ENCODE peak calls at places on chromosomes 2 and 18, in six cellular contexts. One of them, this sample, is unnamed.

GRCh38 chr2:241363316-241363879 is 7.3 kb downstream of the FARP2 start:
- DNase-seq in kidney epithelial cell: no peak
- DNase-seq in sigmoid colon: no peak
- DNase-seq in OCI-LY7: no peak
- DNase-seq in GM23248: peak; percentile 39
- DNase-seq in right cardiac atrium: no peak
- DNase-seq in this sample: no peak

GRCh38 chr2:73895473-73895872 is 2.7 kb downstream of the ACTG2 start:
- DNase-seq in GM23248: no peak
- DNase-seq in kidney epithelial cell: no peak
- DNase-seq in OCI-LY7: no peak
- DNase-seq in right cardiac atrium: no peak
- DNase-seq in sigmoid colon: no peak
- DNase-seq in this sample: no peak

GRCh38 chr18:887716-888115 is 17.0 kb upstream of the ADCYAP1 start:
- DNase-seq in right cardiac atrium: no peak
- DNase-seq in OCI-LY7: no peak
- DNase-seq in GM23248: no peak
- DNase-seq in kidney epithelial cell: no peak
- DNase-seq in sigmoid colon: no peak
- DNase-seq in this sample: no peak

GRCh38 chr2:235098273-235098672 is 146.5 kb downstream of the SH3BP4 start:
- DNase-seq in kidney epithelial cell: no peak
- DNase-seq in GM23248: no peak
- DNase-seq in sigmoid colon: no peak
- DNase-seq in OCI-LY7: no peak
- DNase-seq in right cardiac atrium: no peak
- DNase-seq in this sample: no peak

GRCh38 chr2:131413148-131413747 is 49.3 kb upstream of the RAB6D start:
- DNase-seq in GM23248: peak; percentile 61
- DNase-seq in right cardiac atrium: no peak
- DNase-seq in OCI-LY7: peak; percentile 74
- DNase-seq in kidney epithelial cell: no peak
- DNase-seq in sigmoid colon: no peak
- DNase-seq in this sample: peak; percentile 66

GRCh38 chr2:1995086-1995485 is 250.8 kb upstream of the PXDN start:
- DNase-seq in OCI-LY7: no peak
- DNase-seq in sigmoid colon: no peak
- DNase-seq in kidney epithelial cell: no peak
- DNase-seq in GM23248: no peak
- DNase-seq in right cardiac atrium: no peak
- DNase-seq in this sample: no peak

GRCh38 chr18:13222371-13223281 is 4.1 kb downstream of the LDLRAD4 start:
- DNase-seq in OCI-LY7: no peak
- DNase-seq in sigmoid colon: peak; percentile 95
- DNase-seq in GM23248: peak; percentile 28
- DNase-seq in right cardiac atrium: peak; percentile 83
- DNase-seq in kidney epithelial cell: no peak
- DNase-seq in this sample: no peak

GRCh38 chr2:171410101-171410500 is 23.7 kb downstream of the METTL8 start:
- DNase-seq in kidney epithelial cell: no peak
- DNase-seq in OCI-LY7: no peak
- DNase-seq in sigmoid colon: no peak
- DNase-seq in GM23248: peak; percentile 20
- DNase-seq in right cardiac atrium: no peak
- DNase-seq in this sample: no peak

GRCh38 chr18:31206787-31207381 is 44.2 kb upstream of the DSC1 start:
- DNase-seq in GM23248: no peak
- DNase-seq in sigmoid colon: no peak
- DNase-seq in kidney epithelial cell: peak; percentile 86
- DNase-seq in right cardiac atrium: peak; percentile 53
- DNase-seq in OCI-LY7: no peak
- DNase-seq in this sample: no peak

GRCh38 chr2:169716229-169716886 is 17.3 kb upstream of the KLHL23 start:
- DNase-seq in OCI-LY7: no peak
- DNase-seq in kidney epithelial cell: no peak
- DNase-seq in right cardiac atrium: no peak
- DNase-seq in sigmoid colon: no peak
- DNase-seq in GM23248: peak; percentile 67
- DNase-seq in this sample: no peak

GRCh38 chr2:128448331-128449225 is 129.9 kb upstream of the HS6ST1 start:
- DNase-seq in kidney epithelial cell: no peak
- DNase-seq in right cardiac atrium: no peak
- DNase-seq in GM23248: no peak
- DNase-seq in OCI-LY7: no peak
- DNase-seq in sigmoid colon: peak; percentile 57
- DNase-seq in this sample: no peak

GRCh38 chr2:186484062-186484735 is 1.9 kb upstream of the ZC3H15 start:
- DNase-seq in right cardiac atrium: no peak
- DNase-seq in OCI-LY7: no peak
- DNase-seq in kidney epithelial cell: no peak
- DNase-seq in sigmoid colon: no peak
- DNase-seq in GM23248: no peak
- DNase-seq in this sample: no peak

GRCh38 chr2:173806761-173807160 is 158.4 kb downstream of the SP3 start:
- DNase-seq in GM23248: peak; percentile 16
- DNase-seq in sigmoid colon: no peak
- DNase-seq in right cardiac atrium: no peak
- DNase-seq in OCI-LY7: no peak
- DNase-seq in kidney epithelial cell: no peak
- DNase-seq in this sample: no peak

GRCh38 chr18:31325051-31325450 is 7.1 kb downstream of the DSG1 start:
- DNase-seq in right cardiac atrium: peak; percentile 15
- DNase-seq in sigmoid colon: no peak
- DNase-seq in kidney epithelial cell: peak; percentile 12
- DNase-seq in OCI-LY7: no peak
- DNase-seq in GM23248: peak; percentile 0
- DNase-seq in this sample: no peak

GRCh38 chr18:30522288-30522929 is 520.1 kb downstream of the DSC3 start:
- DNase-seq in kidney epithelial cell: no peak
- DNase-seq in OCI-LY7: no peak
- DNase-seq in GM23248: no peak
- DNase-seq in sigmoid colon: no peak
- DNase-seq in right cardiac atrium: no peak
- DNase-seq in this sample: no peak

GRCh38 chr2:58460670-58461069 is 219.5 kb upstream of the FANCL start:
- DNase-seq in OCI-LY7: no peak
- DNase-seq in sigmoid colon: no peak
- DNase-seq in right cardiac atrium: no peak
- DNase-seq in GM23248: no peak
- DNase-seq in kidney epithelial cell: no peak
- DNase-seq in this sample: no peak

GRCh38 chr2:166411473-166412230 is 35.9 kb upstream of the SCN9A start:
- DNase-seq in kidney epithelial cell: peak; percentile 9
- DNase-seq in OCI-LY7: no peak
- DNase-seq in right cardiac atrium: no peak
- DNase-seq in sigmoid colon: no peak
- DNase-seq in GM23248: peak; percentile 56
- DNase-seq in this sample: no peak

GRCh38 chr18:21134895-21135294 is 23.3 kb upstream of the ROCK1 start:
- DNase-seq in GM23248: peak; percentile 44
- DNase-seq in OCI-LY7: peak; percentile 36
- DNase-seq in sigmoid colon: no peak
- DNase-seq in right cardiac atrium: no peak
- DNase-seq in kidney epithelial cell: no peak
- DNase-seq in this sample: no peak

GRCh38 chr2:239348563-239349447 is 52.0 kb downstream of the HDAC4 start:
- DNase-seq in OCI-LY7: no peak
- DNase-seq in sigmoid colon: peak; percentile 95
- DNase-seq in GM23248: no peak
- DNase-seq in kidney epithelial cell: no peak
- DNase-seq in right cardiac atrium: no peak
- DNase-seq in this sample: no peak

GRCh38 chr2:198135481-198135934 is 331.1 kb downstream of the PLCL1 start:
- DNase-seq in OCI-LY7: no peak
- DNase-seq in sigmoid colon: no peak
- DNase-seq in right cardiac atrium: no peak
- DNase-seq in kidney epithelial cell: no peak
- DNase-seq in GM23248: peak; percentile 70
- DNase-seq in this sample: no peak

GRCh38 chr2:47019991-47020681 is 104.5 kb upstream of the MCFD2 start:
- DNase-seq in OCI-LY7: no peak
- DNase-seq in kidney epithelial cell: no peak
- DNase-seq in GM23248: no peak
- DNase-seq in sigmoid colon: no peak
- DNase-seq in right cardiac atrium: no peak
- DNase-seq in this sample: no peak

GRCh38 chr18:75478996-75479870 is 51.7 kb upstream of the SMIM21 start:
- DNase-seq in OCI-LY7: peak; percentile 24
- DNase-seq in GM23248: peak; percentile 69
- DNase-seq in sigmoid colon: no peak
- DNase-seq in kidney epithelial cell: no peak
- DNase-seq in right cardiac atrium: no peak
- DNase-seq in this sample: peak; percentile 36

GRCh38 chr18:998976-999375 is 94.3 kb downstream of the ADCYAP1 start:
- DNase-seq in right cardiac atrium: no peak
- DNase-seq in kidney epithelial cell: no peak
- DNase-seq in GM23248: no peak
- DNase-seq in sigmoid colon: no peak
- DNase-seq in OCI-LY7: no peak
- DNase-seq in this sample: no peak

GRCh38 chr2:20543579-20543887 is 96.7 kb downstream of the RHOB start:
- DNase-seq in kidney epithelial cell: no peak
- DNase-seq in right cardiac atrium: no peak
- DNase-seq in GM23248: no peak
- DNase-seq in OCI-LY7: no peak
- DNase-seq in sigmoid colon: no peak
- DNase-seq in this sample: no peak

GRCh38 chr2:46062637-46063412 is 234.4 kb upstream of the EPAS1 start:
- DNase-seq in GM23248: peak; percentile 90
- DNase-seq in right cardiac atrium: peak; percentile 86
- DNase-seq in kidney epithelial cell: no peak
- DNase-seq in sigmoid colon: peak; percentile 92
- DNase-seq in OCI-LY7: peak; percentile 68
- DNase-seq in this sample: peak; percentile 49

GRCh38 chr2:187377335-187377734 is 70.7 kb downstream of the CALCRL start:
- DNase-seq in kidney epithelial cell: no peak
- DNase-seq in right cardiac atrium: no peak
- DNase-seq in GM23248: no peak
- DNase-seq in OCI-LY7: no peak
- DNase-seq in sigmoid colon: no peak
- DNase-seq in this sample: no peak

GRCh38 chr2:130829020-130829419 is 7.7 kb upstream of the ARHGEF4 start:
- DNase-seq in sigmoid colon: no peak
- DNase-seq in right cardiac atrium: no peak
- DNase-seq in OCI-LY7: no peak
- DNase-seq in kidney epithelial cell: no peak
- DNase-seq in GM23248: no peak
- DNase-seq in this sample: no peak

GRCh38 chr2:112606567-112606966 is 22.2 kb downstream of the CHCHD5 start:
- DNase-seq in sigmoid colon: peak; percentile 20
- DNase-seq in kidney epithelial cell: no peak
- DNase-seq in GM23248: no peak
- DNase-seq in right cardiac atrium: no peak
- DNase-seq in OCI-LY7: no peak
- DNase-seq in this sample: no peak

GRCh38 chr2:15818186-15818795 is 122.1 kb upstream of the MYCN start:
- DNase-seq in right cardiac atrium: no peak
- DNase-seq in OCI-LY7: no peak
- DNase-seq in sigmoid colon: no peak
- DNase-seq in kidney epithelial cell: no peak
- DNase-seq in GM23248: no peak
- DNase-seq in this sample: no peak

GRCh38 chr2:114170070-114170469 is 272.4 kb upstream of the DPP10 start:
- DNase-seq in right cardiac atrium: no peak
- DNase-seq in GM23248: peak; percentile 3
- DNase-seq in kidney epithelial cell: no peak
- DNase-seq in OCI-LY7: no peak
- DNase-seq in sigmoid colon: no peak
- DNase-seq in this sample: no peak

GRCh38 chr18:33584845-33585775 is 7.1 kb downstream of the ASXL3 start:
- DNase-seq in right cardiac atrium: peak; percentile 11
- DNase-seq in kidney epithelial cell: no peak
- DNase-seq in GM23248: no peak
- DNase-seq in sigmoid colon: no peak
- DNase-seq in OCI-LY7: no peak
- DNase-seq in this sample: no peak

GRCh38 chr2:3523551-3524041 is 4.3 kb upstream of the ADI1 start:
- DNase-seq in right cardiac atrium: no peak
- DNase-seq in sigmoid colon: no peak
- DNase-seq in kidney epithelial cell: no peak
- DNase-seq in OCI-LY7: no peak
- DNase-seq in GM23248: peak; percentile 64
- DNase-seq in this sample: no peak
- H3K4me3 ChIP-seq in right cardiac atrium: no peak overlapping the region
- H3K4me3 ChIP-seq in sigmoid colon: peak overlapping the region; percentile 19
- H3K4me3 ChIP-seq in kidney epithelial cell: no peak overlapping the region
- H3K4me3 ChIP-seq in OCI-LY7: no peak overlapping the region
- H3K4me3 ChIP-seq in GM23248: no peak overlapping the region
- H3K4me3 ChIP-seq in this sample: no peak overlapping the region

GRCh38 chr18:44708451-44709083 is 27.9 kb downstream of the SETBP1 start:
- DNase-seq in kidney epithelial cell: no peak
- DNase-seq in right cardiac atrium: peak; percentile 32
- DNase-seq in OCI-LY7: no peak
- DNase-seq in sigmoid colon: no peak
- DNase-seq in GM23248: peak; percentile 67
- DNase-seq in this sample: no peak
- H3K4me3 ChIP-seq in kidney epithelial cell: no peak overlapping the region
- H3K4me3 ChIP-seq in right cardiac atrium: no peak overlapping the region
- H3K4me3 ChIP-seq in OCI-LY7: no peak overlapping the region
- H3K4me3 ChIP-seq in sigmoid colon: no peak overlapping the region
- H3K4me3 ChIP-seq in GM23248: peak overlapping the region; percentile 19
- H3K4me3 ChIP-seq in this sample: no peak overlapping the region

GRCh38 chr2:32904711-32905110 is 42.0 kb upstream of the LTBP1 start:
- DNase-seq in GM23248: no peak
- DNase-seq in sigmoid colon: no peak
- DNase-seq in kidney epithelial cell: no peak
- DNase-seq in OCI-LY7: no peak
- DNase-seq in right cardiac atrium: no peak
- DNase-seq in this sample: no peak
- H3K4me3 ChIP-seq in GM23248: no peak overlapping the region
- H3K4me3 ChIP-seq in sigmoid colon: no peak overlapping the region
- H3K4me3 ChIP-seq in kidney epithelial cell: no peak overlapping the region
- H3K4me3 ChIP-seq in OCI-LY7: no peak overlapping the region
- H3K4me3 ChIP-seq in right cardiac atrium: no peak overlapping the region
- H3K4me3 ChIP-seq in this sample: no peak overlapping the region

GRCh38 chr2:23649819-23650218 is 264.8 kb downstream of the KLHL29 start:
- DNase-seq in kidney epithelial cell: peak; percentile 65
- DNase-seq in OCI-LY7: no peak
- DNase-seq in sigmoid colon: no peak
- DNase-seq in GM23248: no peak
- DNase-seq in right cardiac atrium: no peak
- DNase-seq in this sample: peak; percentile 65

GRCh38 chr2:23653326-23653725 is 268.3 kb downstream of the KLHL29 start:
- DNase-seq in GM23248: peak; percentile 36
- DNase-seq in sigmoid colon: no peak
- DNase-seq in OCI-LY7: no peak
- DNase-seq in kidney epithelial cell: no peak
- DNase-seq in right cardiac atrium: no peak
- DNase-seq in this sample: no peak

GRCh38 chr2:23654756-23655155 is 269.8 kb downstream of the KLHL29 start:
- DNase-seq in kidney epithelial cell: no peak
- DNase-seq in OCI-LY7: no peak
- DNase-seq in right cardiac atrium: no peak
- DNase-seq in GM23248: no peak
- DNase-seq in sigmoid colon: no peak
- DNase-seq in this sample: no peak

GRCh38 chr2:23649285-23649684 is 264.3 kb downstream of the KLHL29 start:
- DNase-seq in GM23248: no peak
- DNase-seq in kidney epithelial cell: no peak
- DNase-seq in right cardiac atrium: no peak
- DNase-seq in sigmoid colon: no peak
- DNase-seq in OCI-LY7: no peak
- DNase-seq in this sample: no peak

GRCh38 chr2:23651187-23651983 is 266.4 kb downstream of the KLHL29 start:
- DNase-seq in sigmoid colon: no peak
- DNase-seq in kidney epithelial cell: peak; percentile 69
- DNase-seq in right cardiac atrium: no peak
- DNase-seq in OCI-LY7: no peak
- DNase-seq in GM23248: peak; percentile 90
- DNase-seq in this sample: no peak
- H3K4me3 ChIP-seq in sigmoid colon: no peak overlapping the region
- H3K4me3 ChIP-seq in kidney epithelial cell: no peak overlapping the region
- H3K4me3 ChIP-seq in right cardiac atrium: no peak overlapping the region
- H3K4me3 ChIP-seq in OCI-LY7: no peak overlapping the region
- H3K4me3 ChIP-seq in GM23248: no peak overlapping the region
- H3K4me3 ChIP-seq in this sample: no peak overlapping the region